ENCODE peak calls at places on chromosome 7, in seven cellular contexts. K, D, G, M, I, J and U are unnamed samples.

GRCh38 chr7:4020086-4020485 is 662.0 kb upstream of the FOXK1 start:
- DNase-seq in J (no peak), G (no peak), D (no peak), I (no peak), K (no peak), M (no peak), U (no peak)

GRCh38 chr7:150901160-150902035 is 49.1 kb downstream of the AOC1 start:
- DNase-seq in D (no peak), G (no peak), K (no peak), M (no peak), I (no peak), J (peak), U (no peak)

GRCh38 chr7:103079836-103080235 is 4.9 kb downstream of the ARMC10 start:
- DNase-seq in K (no peak), G (no peak), I (no peak), D (no peak), M (no peak), J (no peak), U (no peak)

GRCh38 chr7:70480913-70481579 is 650.9 kb upstream of the GALNT17 start:
- DNase-seq in J (no peak), I (no peak), K (no peak), D (no peak), G (no peak), M (no peak), U (no peak)

GRCh38 chr7:80870806-80871205 is 48.0 kb downstream of the SEMA3C start:
- DNase-seq in I (peak), G (no peak), M (no peak), J (no peak), K (no peak), D (no peak), U (no peak)

GRCh38 chr7:88324699-88325098 is 18.0 kb upstream of the STEAP4 start:
- DNase-seq in K (no peak), M (no peak), G (no peak), D (no peak), J (no peak), I (no peak), U (no peak)

GRCh38 chr7:30502470-30503251 is 2.0 kb downstream of the GGCT start:
- DNase-seq in K (no peak), G (no peak), I (no peak), M (no peak), D (no peak), J (no peak), U (no peak)

GRCh38 chr7:21986101-21986500 is 40.4 kb upstream of the CDCA7L start:
- DNase-seq in G (no peak), D (no peak), I (no peak), M (no peak), K (no peak), J (no peak), U (no peak)

GRCh38 chr7:150755473-150756099 is 18.4 kb downstream of the GIMAP5 start:
- DNase-seq in M (no peak), G (no peak), K (peak), D (no peak), I (no peak), J (no peak), U (no peak)

GRCh38 chr7:94423865-94424264 is 29.2 kb downstream of the COL1A2 start:
- DNase-seq in G (no peak), M (peak), D (no peak), I (no peak), J (no peak), K (no peak), U (no peak)

GRCh38 chr7:7478569-7478968 is 57.1 kb downstream of the COL28A1 start:
- DNase-seq in G (no peak), J (no peak), K (no peak), M (no peak), D (peak), I (no peak), U (no peak)

GRCh38 chr7:123754295-123754871 is 5.6 kb upstream of the WASL start:
- DNase-seq in J (no peak), G (no peak), K (no peak), I (no peak), D (no peak), M (no peak), U (no peak)

GRCh38 chr7:2201128-2201527 is 31.6 kb downstream of the MAD1L1 start:
- DNase-seq in K (no peak), J (no peak), G (no peak), I (no peak), D (no peak), M (no peak), U (no peak)

GRCh38 chr7:25007668-25008067 is 27.7 kb upstream of the OSBPL3 start:
- DNase-seq in G (no peak), J (no peak), K (no peak), M (no peak), I (no peak), D (no peak), U (no peak)

GRCh38 chr7:78345979-78346378 is 547.4 kb downstream of the PHTF2 start:
- DNase-seq in K (no peak), G (no peak), I (no peak), M (no peak), D (no peak), J (no peak), U (no peak)

GRCh38 chr7:70944516-70944915 is 187.4 kb upstream of the GALNT17 start:
- DNase-seq in J (no peak), I (no peak), D (no peak), M (no peak), K (no peak), G (no peak), U (no peak)

GRCh38 chr7:128381161-128381821 is 19.8 kb upstream of the PRRT4 start:
- DNase-seq in I (peak), J (no peak), K (no peak), D (peak), G (peak), M (no peak), U (no peak)

GRCh38 chr7:21448974-21449373 is 21.1 kb downstream of the SP4 start:
- DNase-seq in M (no peak), G (no peak), D (no peak), J (no peak), I (no peak), K (no peak), U (no peak)

GRCh38 chr7:17640730-17641377 is 299.4 kb downstream of the SNX13 start:
- DNase-seq in I (peak), G (peak), M (peak), D (peak), J (no peak), K (no peak), U (no peak)

GRCh38 chr7:20440472-20441105 is 109.9 kb downstream of the ITGB8 start:
- DNase-seq in M (no peak), J (no peak), I (peak), G (peak), D (no peak), K (no peak), U (peak)

GRCh38 chr7:143499246-143499645 is 21.6 kb downstream of the TAS2R41 start:
- DNase-seq in J (no peak), G (no peak), M (no peak), K (no peak), I (no peak), D (no peak), U (no peak)

GRCh38 chr7:107744345-107744750 is 406 bp downstream of the CBLL1 start:
- DNase-seq in M (peak), D (no peak), K (no peak), J (no peak), G (no peak), I (no peak), U (no peak)

GRCh38 chr7:29810813-29811482 is 4.6 kb downstream of the WIPF3 start:
- DNase-seq in I (no peak), J (no peak), M (no peak), G (no peak), D (no peak), K (no peak), U (no peak)

GRCh38 chr7:90483236-90483635 is 13.8 kb downstream of the PTTG1IP2 start:
- DNase-seq in M (no peak), G (no peak), D (no peak), K (no peak), J (no peak), I (no peak), U (no peak)

GRCh38 chr7:151109094-151110048 is 23.1 kb downstream of the AGAP3 start:
- DNase-seq in D (no peak), M (no peak), I (no peak), G (no peak), J (peak), K (no peak), U (no peak)

GRCh38 chr7:93185303-93186027 is 37.3 kb upstream of the SAMD9L start:
- DNase-seq in G (no peak), I (no peak), M (no peak), D (no peak), K (no peak), J (no peak), U (no peak)